ENCODE peak calls at places on chromosome 7, in five cellular contexts. G, Y, L, P and A are unnamed samples.

GRCh38 chr7:91288208-91288824 is 24.1 kb downstream of the FZD1 start:
- DNase-seq in P (peak), Y (no peak), G (no peak), L (no peak), A (no peak)

GRCh38 chr7:6153646-6154541 is 118.5 kb downstream of the CYTH3 start:
- DNase-seq in P (no peak), L (no peak), Y (no peak), G (no peak), A (no peak)

GRCh38 chr7:7177044-7177517 is 5.3 kb upstream of the C1GALT1 start:
- DNase-seq in P (no peak), L (no peak), G (no peak), Y (no peak), A (no peak)

GRCh38 chr7:19020711-19021110 is 96.7 kb downstream of the TWIST1 start:
- DNase-seq in L (no peak), G (no peak), Y (no peak), P (no peak), A (no peak)

GRCh38 chr7:137241655-137242054 is 101.9 kb downstream of the PTN start:
- DNase-seq in Y (no peak), G (no peak), P (no peak), L (no peak), A (no peak)

GRCh38 chr7:16594061-16594460 is 51.5 kb downstream of the ANKMY2 start:
- DNase-seq in P (no peak), G (no peak), Y (no peak), L (no peak), A (no peak)

GRCh38 chr7:155683098-155683497 is 38.6 kb downstream of the RBM33 start:
- DNase-seq in P (no peak), G (no peak), L (no peak), Y (no peak), A (no peak)

GRCh38 chr7:122885583-122886356 is 490 bp downstream of the CADPS2 start:
- DNase-seq in Y (peak), P (peak), G (no peak), L (no peak), A (no peak)

DNA sequence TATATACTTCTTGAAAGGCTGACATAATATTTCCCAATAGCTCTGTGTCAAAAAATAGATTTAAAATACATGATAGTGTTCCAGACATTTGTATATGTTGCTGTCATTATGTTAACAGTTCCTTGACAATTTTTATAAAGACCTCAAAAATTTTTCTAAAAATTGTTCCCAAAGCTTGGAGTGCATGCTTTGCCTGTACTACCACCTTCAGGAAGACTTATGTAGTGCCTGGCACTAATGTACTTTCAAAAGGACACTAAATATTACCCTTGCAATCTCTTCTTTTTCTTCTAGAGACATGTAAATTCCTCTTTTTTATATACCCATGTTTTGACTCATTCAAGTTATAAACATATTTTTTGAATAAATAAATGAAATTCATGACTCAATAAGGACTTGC is 48.0 kb upstream of the SP8 start:
- DNase-seq in G (no peak), Y (no peak), P (no peak), L (no peak), A (no peak)
- TF ChIP-seq CTCF in G (no peak), Y (no peak), P (peak), L (no peak), A (peak)

DNA sequence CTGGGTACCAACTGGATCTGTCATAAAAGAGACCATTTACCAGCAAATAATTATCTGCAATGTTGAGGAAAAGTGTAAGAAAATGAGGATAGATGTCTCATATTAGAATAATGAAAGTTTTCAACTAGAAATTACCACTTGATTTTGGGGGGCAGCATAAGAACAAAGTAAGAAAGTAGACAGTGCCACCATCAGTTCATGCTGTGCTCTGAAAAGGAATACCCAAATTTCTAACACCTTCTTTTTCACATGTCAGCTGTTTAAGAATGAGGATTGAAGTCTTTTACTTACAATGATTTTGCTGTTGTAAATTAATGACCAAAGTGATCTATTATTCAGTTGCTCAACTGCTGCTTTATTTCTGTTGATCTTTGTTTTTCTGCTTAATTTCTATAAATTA is 578.3 kb downstream of the ETV1 start:
- DNase-seq in P (no peak), G (no peak), L (no peak), Y (no peak), A (no peak)
- TF ChIP-seq CTCF in P (no peak), G (no peak), L (no peak), Y (no peak), A (peak)

GRCh38 chr7:34157137-34157536 is 251.8 kb downstream of the BMPER start:
- DNase-seq in P (no peak), G (no peak), L (no peak), Y (no peak), A (no peak)

GRCh38 chr7:34158311-34158710 is 253.0 kb downstream of the BMPER start:
- DNase-seq in L (peak), G (no peak), P (no peak), Y (no peak), A (no peak)

GRCh38 chr7:34156336-34156735 is 251.0 kb downstream of the BMPER start:
- DNase-seq in L (no peak), P (no peak), Y (no peak), G (no peak), A (no peak)

GRCh38 chr7:34160261-34160752 is 255.0 kb downstream of the BMPER start:
- DNase-seq in G (no peak), Y (no peak), L (no peak), P (no peak), A (no peak)

DNA sequence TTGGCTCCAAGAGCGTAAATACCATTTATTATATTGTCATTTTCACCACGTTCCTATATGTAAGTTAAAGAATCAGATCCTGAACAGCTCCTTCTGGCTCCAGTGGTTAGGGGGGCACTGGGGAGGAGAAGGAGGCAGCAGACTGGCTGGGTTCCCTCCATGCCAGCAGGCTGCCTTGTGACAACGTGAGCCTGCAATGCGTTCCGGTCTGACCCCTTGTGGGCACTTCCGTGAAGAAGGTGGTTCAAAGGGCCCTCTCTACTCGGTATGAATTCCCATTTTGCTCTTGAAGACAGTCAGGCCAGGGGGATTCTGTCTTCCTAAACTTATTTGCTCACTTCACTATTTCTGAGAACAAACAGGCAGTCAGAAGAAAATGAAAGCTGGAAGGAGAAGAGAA is 253.4 kb downstream of the BMPER start:
- DNase-seq in P (no peak), L (peak), G (no peak), Y (no peak), A (no peak)
- TF ChIP-seq CTCF in P (no peak), L (peak), G (no peak), Y (no peak), A (peak)

DNA sequence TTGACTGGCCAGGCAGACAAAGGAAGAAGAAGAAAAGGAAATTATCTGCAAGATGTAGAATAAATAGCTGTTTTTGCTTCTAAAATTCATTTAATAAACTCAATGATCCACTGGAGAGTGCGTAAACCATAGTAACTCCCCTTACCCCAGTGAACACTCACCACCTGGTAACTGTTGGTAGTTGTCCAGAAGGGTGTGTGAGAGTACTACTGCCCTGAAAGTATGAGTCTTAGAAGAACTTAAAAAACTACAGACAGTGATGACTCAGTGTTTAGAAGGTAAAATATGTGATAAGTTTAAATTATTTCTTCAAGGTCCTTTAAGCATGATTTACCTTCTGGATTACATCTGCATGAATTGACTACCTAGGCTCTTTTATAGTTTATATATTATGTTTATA is 53.0 kb upstream of the SEMA3A start:
- DNase-seq in L (no peak), P (peak), G (no peak), Y (no peak), A (no peak)
- TF ChIP-seq CTCF in L (no peak), P (no peak), G (no peak), Y (no peak), A (no peak)

GRCh38 chr7:121366852-121367431 is 29.2 kb downstream of the FAM3C start:
- DNase-seq in P (peak), Y (no peak), L (no peak), G (no peak), A (no peak)
- TF ChIP-seq CTCF in P (peak), Y (peak), L (peak), G (no peak), A (peak)

GRCh38 chr7:167976-168791 is 24.2 kb upstream of the FAM20C start:
- DNase-seq in L (no peak), G (no peak), P (no peak), Y (peak), A (peak)
- TF ChIP-seq CTCF in L (no peak), G (no peak), P (no peak), Y (no peak), A (no peak)

GRCh38 chr7:86814980-86815379 is 171.3 kb downstream of the GRM3 start:
- DNase-seq in Y (no peak), G (no peak), P (peak), L (no peak), A (no peak)
- TF ChIP-seq CTCF in Y (no peak), G (no peak), P (peak), L (peak), A (peak)

DNA sequence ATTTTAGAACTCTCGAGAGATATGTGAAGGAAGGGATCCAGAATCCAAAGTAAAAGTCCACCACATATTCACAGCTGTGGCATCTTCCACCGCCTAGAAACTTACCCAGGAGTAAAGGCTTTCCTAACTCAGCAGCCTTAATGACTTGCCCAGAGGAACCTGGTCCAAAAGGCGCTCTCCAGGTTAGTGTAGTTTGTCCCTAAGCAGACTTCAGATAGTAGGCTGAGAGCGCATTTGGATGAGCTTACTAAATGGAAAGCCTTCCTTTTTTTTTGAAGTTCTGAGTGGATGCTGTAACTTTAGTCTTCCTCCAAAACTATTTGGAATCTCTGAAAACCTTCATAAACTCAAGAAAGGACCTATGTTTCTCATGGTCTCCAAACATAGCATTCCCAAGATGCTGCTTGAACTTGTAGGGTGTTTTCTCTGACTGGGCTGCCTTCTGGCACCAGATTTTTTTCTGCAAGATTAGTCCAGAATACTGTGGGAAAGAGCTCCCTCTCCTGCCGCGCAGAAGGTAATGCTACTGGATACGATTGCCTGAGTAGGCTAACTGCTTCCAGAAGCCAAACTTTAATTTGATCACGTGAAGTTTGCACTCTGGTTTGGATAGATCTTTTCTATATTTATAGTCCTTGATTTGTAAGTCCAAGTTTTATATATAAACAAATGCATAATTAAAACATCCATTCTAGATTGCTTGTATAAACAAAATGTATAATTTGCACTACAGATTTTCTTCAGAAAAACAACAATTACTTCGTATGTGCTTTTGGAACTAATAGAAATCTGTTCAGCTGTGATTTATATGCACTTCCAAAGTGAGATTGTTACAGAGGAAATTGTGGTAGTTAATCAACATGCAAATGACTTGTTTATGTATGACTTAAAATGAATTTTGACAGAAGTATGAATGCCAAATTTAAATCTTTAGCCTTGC is 19.6 kb upstream of the GPR37 start:
- DNase-seq in Y (no peak), G (no peak), P (peak), L (no peak), A (no peak)
- TF ChIP-seq CTCF in Y (peak), G (no peak), P (peak), L (peak), A (peak)

DNA sequence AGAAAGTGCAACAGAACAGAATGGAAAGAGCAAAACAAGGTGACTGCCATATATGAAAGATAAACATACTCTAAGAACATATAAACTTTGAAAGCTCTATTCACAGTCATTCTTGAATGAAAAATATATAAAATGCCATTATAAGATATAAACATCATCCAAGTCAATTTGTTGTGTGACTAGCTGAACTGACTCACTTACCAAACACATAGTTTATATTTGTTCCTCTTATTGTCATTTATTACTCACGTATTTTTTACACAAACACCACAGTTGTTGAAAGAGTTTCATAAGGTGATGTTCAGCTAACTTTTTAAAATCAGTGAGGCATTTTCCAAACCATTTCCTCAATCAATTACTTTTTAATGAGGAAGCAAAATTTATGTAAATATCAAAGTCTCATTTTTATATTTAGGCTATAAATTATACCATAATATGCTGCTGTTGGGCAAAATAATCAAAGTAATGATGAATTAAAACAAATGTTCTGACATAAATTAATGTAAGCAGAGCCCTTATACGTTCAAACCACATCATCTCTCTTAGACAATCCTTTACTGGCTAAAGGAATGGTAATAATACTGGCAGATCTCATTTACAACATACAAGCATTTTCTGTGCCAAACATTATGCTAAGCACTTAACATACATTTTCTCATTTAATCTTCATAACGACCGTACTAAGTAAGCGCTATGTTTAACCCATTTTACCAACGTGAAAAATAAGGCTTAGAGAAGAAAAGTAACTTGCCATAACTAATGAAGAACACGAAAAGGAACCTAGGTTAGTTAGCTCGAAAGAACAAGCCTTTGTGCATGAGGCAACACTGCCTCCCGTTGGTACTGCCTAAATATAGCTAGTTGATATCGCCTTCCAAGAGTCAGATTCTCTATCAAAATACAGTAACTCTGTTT is 7.3 kb downstream of the LRRN3 start:
- DNase-seq in P (peak), Y (no peak), L (no peak), G (no peak), A (no peak)
- TF ChIP-seq CTCF in P (peak), Y (no peak), L (peak), G (no peak), A (peak)

DNA sequence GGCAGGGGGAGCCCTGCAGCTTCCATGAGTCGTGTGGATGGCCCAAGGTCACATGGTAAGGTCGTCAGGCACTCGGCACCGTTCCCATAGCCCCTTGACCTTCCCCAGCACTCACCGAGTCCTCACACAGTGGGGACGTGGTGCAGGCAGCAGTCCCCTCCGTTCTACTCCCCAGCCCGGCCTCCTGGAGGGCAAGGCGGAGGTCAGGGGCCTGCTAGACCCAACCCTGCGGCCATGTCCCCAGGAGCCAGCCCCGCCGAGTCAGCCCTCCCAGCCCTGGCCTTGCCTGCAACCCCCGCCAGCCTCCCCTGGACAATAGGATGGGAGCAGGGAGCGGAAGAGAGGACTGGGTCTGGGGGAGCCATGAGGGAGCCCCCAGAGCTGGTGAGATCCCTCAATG is 65.2 kb downstream of the ELFN1 start:
- DNase-seq in G (no peak), Y (no peak), P (no peak), L (no peak), A (no peak)
- TF ChIP-seq CTCF in G (no peak), Y (no peak), P (no peak), L (no peak), A (no peak)